ENCODE peak calls at places on chromosomes 3 and 15, in four cellular contexts. One of them, this sample, is unnamed.

GRCh38 chr3:99639579-99639978 is 1.2 kb downstream of the COL8A1 start:
- DNase-seq in WERI-Rb-1: no peak
- DNase-seq in suprapubic skin: no peak
- DNase-seq in Peyer's patch: no peak
- DNase-seq in this sample: no peak

GRCh38 chr3:23356923-23357322 is 153.8 kb downstream of the UBE2E2 start:
- DNase-seq in Peyer's patch: no peak
- DNase-seq in suprapubic skin: no peak
- DNase-seq in WERI-Rb-1: no peak
- DNase-seq in this sample: no peak

GRCh38 chr15:84654689-84655453 is 788 bp upstream of the WDR73 start:
- DNase-seq in Peyer's patch: peak; percentile 91
- DNase-seq in suprapubic skin: peak; percentile 86
- DNase-seq in WERI-Rb-1: peak; percentile 68
- DNase-seq in this sample: peak; percentile 87

GRCh38 chr3:44954289-44954688 is 21.7 kb downstream of the ZDHHC3 start:
- DNase-seq in suprapubic skin: no peak
- DNase-seq in WERI-Rb-1: no peak
- DNase-seq in Peyer's patch: no peak
- DNase-seq in this sample: no peak

GRCh38 chr3:115562636-115563267 is 60.6 kb upstream of the GAP43 start:
- DNase-seq in Peyer's patch: no peak
- DNase-seq in suprapubic skin: no peak
- DNase-seq in WERI-Rb-1: no peak
- DNase-seq in this sample: no peak

GRCh38 chr3:184377374-184377773 is 633 bp downstream of the THPO start:
- DNase-seq in WERI-Rb-1: no peak
- DNase-seq in suprapubic skin: no peak
- DNase-seq in Peyer's patch: no peak
- DNase-seq in this sample: no peak

GRCh38 chr3:29695201-29695904 is 414.5 kb downstream of the RBMS3 start:
- DNase-seq in Peyer's patch: no peak
- DNase-seq in WERI-Rb-1: no peak
- DNase-seq in suprapubic skin: no peak
- DNase-seq in this sample: no peak

GRCh38 chr15:73996939-73997338 is 2.4 kb downstream of the PML start:
- DNase-seq in Peyer's patch: peak; percentile 59
- DNase-seq in suprapubic skin: no peak
- DNase-seq in WERI-Rb-1: no peak
- DNase-seq in this sample: no peak

GRCh38 chr3:32176989-32177701 is 61.3 kb upstream of the CMTM8 start:
- DNase-seq in Peyer's patch: peak; percentile 70
- DNase-seq in WERI-Rb-1: peak; percentile 51
- DNase-seq in suprapubic skin: no peak
- DNase-seq in this sample: peak; percentile 74

GRCh38 chr3:127035672-127036071 is 52.8 kb downstream of the PLXNA1 start:
- DNase-seq in suprapubic skin: peak; percentile 86
- DNase-seq in WERI-Rb-1: no peak
- DNase-seq in Peyer's patch: peak; percentile 93
- DNase-seq in this sample: no peak

GRCh38 chr3:14837188-14837587 is 18.4 kb downstream of the FGD5 start:
- DNase-seq in WERI-Rb-1: no peak
- DNase-seq in Peyer's patch: no peak
- DNase-seq in suprapubic skin: no peak
- DNase-seq in this sample: no peak

GRCh38 chr3:65174713-65175112 is 486.9 kb upstream of the ADAMTS9 start:
- DNase-seq in WERI-Rb-1: no peak
- DNase-seq in suprapubic skin: no peak
- DNase-seq in Peyer's patch: no peak
- DNase-seq in this sample: no peak

GRCh38 chr3:183298708-183299153 is 45.7 kb downstream of the B3GNT5 start:
- DNase-seq in WERI-Rb-1: peak; percentile 32
- DNase-seq in suprapubic skin: peak; percentile 79
- DNase-seq in Peyer's patch: peak; percentile 53
- DNase-seq in this sample: peak; percentile 95

GRCh38 chr3:2166552-2166951 is 67.9 kb downstream of the CNTN4 start:
- DNase-seq in suprapubic skin: no peak
- DNase-seq in Peyer's patch: no peak
- DNase-seq in WERI-Rb-1: no peak
- DNase-seq in this sample: peak; percentile 17

GRCh38 chr3:31242561-31242960 is 290.2 kb upstream of the STT3B start:
- DNase-seq in Peyer's patch: no peak
- DNase-seq in suprapubic skin: no peak
- DNase-seq in WERI-Rb-1: no peak
- DNase-seq in this sample: no peak

GRCh38 chr3:191425322-191425734 is 35.6 kb upstream of the PYDC2 start:
- DNase-seq in suprapubic skin: no peak
- DNase-seq in WERI-Rb-1: no peak
- DNase-seq in Peyer's patch: no peak
- DNase-seq in this sample: no peak

GRCh38 chr15:35692256-35692867 is 146.4 kb upstream of the DPH6 start:
- DNase-seq in Peyer's patch: no peak
- DNase-seq in WERI-Rb-1: no peak
- DNase-seq in suprapubic skin: no peak
- DNase-seq in this sample: no peak

GRCh38 chr3:33636125-33636855 is 81.8 kb downstream of the CLASP2 start:
- DNase-seq in Peyer's patch: no peak
- DNase-seq in WERI-Rb-1: no peak
- DNase-seq in suprapubic skin: no peak
- DNase-seq in this sample: peak; percentile 22

GRCh38 chr3:177451277-177451880 is 254.1 kb upstream of the TBL1XR1 start:
- DNase-seq in WERI-Rb-1: no peak
- DNase-seq in Peyer's patch: no peak
- DNase-seq in suprapubic skin: no peak
- DNase-seq in this sample: no peak

GRCh38 chr3:14602006-14602803 is 49.4 kb upstream of the CCDC174 start:
- DNase-seq in WERI-Rb-1: peak; percentile 19
- DNase-seq in Peyer's patch: no peak
- DNase-seq in suprapubic skin: no peak
- DNase-seq in this sample: no peak

GRCh38 chr15:101657171-101657570 is 5.0 kb upstream of the TM2D3 start:
- DNase-seq in WERI-Rb-1: no peak
- DNase-seq in suprapubic skin: no peak
- DNase-seq in Peyer's patch: no peak
- DNase-seq in this sample: no peak

GRCh38 chr15:85785887-85786777 is 8.6 kb downstream of the KLHL25 start:
- DNase-seq in Peyer's patch: peak; percentile 76
- DNase-seq in WERI-Rb-1: peak; percentile 72
- DNase-seq in suprapubic skin: no peak
- DNase-seq in this sample: no peak

GRCh38 chr3:69547457-69548014 is 161.6 kb upstream of the FRMD4B start:
- DNase-seq in suprapubic skin: no peak
- DNase-seq in WERI-Rb-1: no peak
- DNase-seq in Peyer's patch: no peak
- DNase-seq in this sample: peak; percentile 37

GRCh38 chr15:49688135-49688790 is 67.4 kb downstream of the DTWD1 start:
- DNase-seq in Peyer's patch: no peak
- DNase-seq in WERI-Rb-1: no peak
- DNase-seq in suprapubic skin: no peak
- DNase-seq in this sample: no peak

GRCh38 chr15:75142499-75142898 is 59.2 kb upstream of the C15orf39 start:
- DNase-seq in WERI-Rb-1: no peak
- DNase-seq in suprapubic skin: no peak
- DNase-seq in Peyer's patch: peak; percentile 1
- DNase-seq in this sample: no peak

GRCh38 chr15:75140080-75140879 is 61.4 kb upstream of the C15orf39 start:
- DNase-seq in suprapubic skin: no peak
- DNase-seq in WERI-Rb-1: no peak
- DNase-seq in Peyer's patch: peak; percentile 34
- DNase-seq in this sample: no peak

GRCh38 chr15:75148293-75148692 is 53.4 kb upstream of the C15orf39 start:
- DNase-seq in WERI-Rb-1: no peak
- DNase-seq in Peyer's patch: no peak
- DNase-seq in suprapubic skin: no peak
- DNase-seq in this sample: no peak

GRCh38 chr15:75145027-75145841 is 56.4 kb upstream of the C15orf39 start:
- DNase-seq in suprapubic skin: no peak
- DNase-seq in Peyer's patch: peak; percentile 35
- DNase-seq in WERI-Rb-1: peak; percentile 22
- DNase-seq in this sample: peak; percentile 83

DNA sequence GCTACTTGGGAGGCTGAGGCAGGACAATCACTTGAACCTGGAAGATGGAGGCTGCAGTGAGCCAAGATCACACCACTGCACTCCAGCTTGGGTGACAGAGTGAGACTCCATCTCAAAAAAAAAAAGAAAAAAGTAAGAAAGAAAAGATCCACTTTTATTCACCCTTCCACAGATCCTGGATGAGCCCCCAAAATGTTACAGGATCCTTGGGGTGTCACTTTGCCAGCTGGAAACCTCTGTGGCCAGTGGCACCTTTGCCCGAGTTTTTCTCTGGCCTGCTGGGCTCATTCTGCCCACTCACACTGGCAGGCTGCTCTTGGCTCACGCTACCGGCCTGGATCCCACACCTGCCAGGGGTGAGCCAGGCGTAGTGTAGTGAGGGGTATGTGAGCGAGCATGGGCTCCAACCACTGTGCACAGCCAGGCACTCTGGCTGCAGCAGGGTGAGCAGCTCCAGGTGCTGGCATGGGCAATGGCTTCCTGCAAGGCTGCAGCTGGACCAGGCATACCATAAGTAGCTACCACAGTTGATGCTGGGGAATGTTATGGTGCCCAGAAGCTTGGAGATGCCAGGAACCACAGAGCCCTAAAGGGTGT is 57.8 kb upstream of the C15orf39 start:
- DNase-seq in WERI-Rb-1: no peak
- DNase-seq in Peyer's patch: peak; percentile 36
- DNase-seq in suprapubic skin: no peak
- DNase-seq in this sample: no peak
- H3K9me3 ChIP-seq in WERI-Rb-1: peaks cover 27% of the 10 kb centered on the region
- H3K9me3 ChIP-seq in Peyer's patch: no peaks in the 10 kb centered on the region
- H3K9me3 ChIP-seq in suprapubic skin: peaks cover 7% of the 10 kb centered on the region
- H3K9me3 ChIP-seq in this sample: peaks cover 23% of the 10 kb centered on the region

GRCh38 chr3:52452570-52453221 is 1.1 kb downstream of the TNNC1 start:
- DNase-seq in Peyer's patch: no peak
- DNase-seq in suprapubic skin: no peak
- DNase-seq in WERI-Rb-1: no peak
- DNase-seq in this sample: peak; percentile 55

GRCh38 chr3:52453496-52454234 is at the start of gene TNNC1:
- DNase-seq in Peyer's patch: no peak
- DNase-seq in WERI-Rb-1: peak; percentile 43
- DNase-seq in suprapubic skin: no peak
- DNase-seq in this sample: no peak

GRCh38 chr3:52454938-52455282 is 494 bp upstream of the NISCH start:
- DNase-seq in suprapubic skin: no peak
- DNase-seq in Peyer's patch: no peak
- DNase-seq in WERI-Rb-1: no peak
- DNase-seq in this sample: no peak

GRCh38 chr3:52455283-52456168 is at the start of gene NISCH:
- DNase-seq in WERI-Rb-1: peak; percentile 91
- DNase-seq in suprapubic skin: peak; percentile 94
- DNase-seq in Peyer's patch: peak; percentile 96
- DNase-seq in this sample: peak; percentile 87

GRCh38 chr3:52454235-52454937 is 545 bp upstream of the TNNC1 start:
- DNase-seq in suprapubic skin: no peak
- DNase-seq in Peyer's patch: no peak
- DNase-seq in WERI-Rb-1: no peak
- DNase-seq in this sample: no peak
- H3K4me3 ChIP-seq in suprapubic skin: peak overlapping the region; percentile 88
- H3K4me3 ChIP-seq in Peyer's patch: no peak overlapping the region
- H3K4me3 ChIP-seq in WERI-Rb-1: no peak overlapping the region
- H3K4me3 ChIP-seq in this sample: no peak overlapping the region

DNA sequence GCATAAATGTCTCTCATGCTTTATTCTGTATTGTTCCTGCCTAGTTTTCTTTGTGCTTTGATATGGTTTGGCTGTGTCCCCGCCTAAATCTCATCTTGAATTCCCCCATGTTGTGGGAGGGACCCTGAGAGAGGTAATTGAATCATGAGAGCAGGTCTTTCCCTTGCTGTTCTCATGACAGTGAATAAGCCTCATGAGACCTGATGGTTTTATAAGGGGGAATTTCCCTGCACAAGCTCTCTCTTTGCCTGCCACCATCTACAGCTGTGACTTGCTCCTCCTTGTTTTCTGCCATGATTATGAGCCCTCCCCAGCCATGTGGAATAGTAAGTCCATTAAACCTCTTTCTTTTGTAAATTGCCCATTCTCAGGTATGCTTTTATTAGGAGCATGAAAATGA is 1596.6 kb downstream of the SI start:
- DNase-seq in WERI-Rb-1: no peak
- DNase-seq in suprapubic skin: no peak
- DNase-seq in Peyer's patch: no peak
- DNase-seq in this sample: no peak
- H3K9me3 ChIP-seq in WERI-Rb-1: no peaks in the 10 kb centered on the region
- H3K9me3 ChIP-seq in suprapubic skin: no peaks in the 10 kb centered on the region
- H3K9me3 ChIP-seq in Peyer's patch: no peaks in the 10 kb centered on the region
- H3K9me3 ChIP-seq in this sample: no peaks in the 10 kb centered on the region

DNA sequence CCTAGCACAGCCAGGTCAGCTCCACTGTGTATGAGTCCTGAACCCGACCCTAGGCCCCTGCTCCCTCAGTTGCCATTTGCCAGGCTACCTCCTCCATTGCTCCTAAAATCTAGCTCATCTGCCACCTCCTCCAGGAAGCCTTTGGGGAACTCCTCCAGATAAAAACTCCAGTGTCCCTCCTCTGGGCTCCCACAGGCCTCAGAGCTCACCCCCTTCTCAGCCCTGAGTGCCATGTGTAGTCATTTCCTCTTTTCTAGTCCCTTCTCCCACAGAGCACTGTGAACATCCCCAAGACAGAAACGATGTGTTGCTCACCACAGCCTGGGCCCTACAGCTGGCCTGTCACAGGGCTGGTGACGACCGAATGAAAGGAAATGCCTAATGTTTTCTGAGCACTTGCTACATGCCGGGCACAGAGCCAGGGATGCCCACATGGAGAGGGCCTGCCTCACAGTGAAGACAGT is 61.0 kb downstream of the IQSEC1 start:
- DNase-seq in Peyer's patch: peak; percentile 93
- DNase-seq in WERI-Rb-1: no peak
- DNase-seq in suprapubic skin: peak; percentile 88
- DNase-seq in this sample: peak; percentile 42
- H3K4me3 ChIP-seq in Peyer's patch: no peak overlapping the region
- H3K4me3 ChIP-seq in WERI-Rb-1: no peak overlapping the region
- H3K4me3 ChIP-seq in suprapubic skin: no peak overlapping the region
- H3K4me3 ChIP-seq in this sample: no peak overlapping the region

GRCh38 chr15:72838311-72838731 is 54.8 kb upstream of the ADPGK start:
- DNase-seq in WERI-Rb-1: peak; percentile 33
- DNase-seq in Peyer's patch: no peak
- DNase-seq in suprapubic skin: no peak
- DNase-seq in this sample: no peak

GRCh38 chr15:72836676-72837325 is 53.2 kb upstream of the ADPGK start:
- DNase-seq in Peyer's patch: peak; percentile 18
- DNase-seq in WERI-Rb-1: peak; percentile 74
- DNase-seq in suprapubic skin: no peak
- DNase-seq in this sample: peak; percentile 73

GRCh38 chr15:72835289-72835890 is 51.8 kb upstream of the ADPGK start:
- DNase-seq in WERI-Rb-1: peak; percentile 93
- DNase-seq in Peyer's patch: peak; percentile 53
- DNase-seq in suprapubic skin: no peak
- DNase-seq in this sample: peak; percentile 27
- H3K9me3 ChIP-seq in WERI-Rb-1: no peaks in the 10 kb centered on the region
- H3K9me3 ChIP-seq in Peyer's patch: no peaks in the 10 kb centered on the region
- H3K9me3 ChIP-seq in suprapubic skin: no peaks in the 10 kb centered on the region
- H3K9me3 ChIP-seq in this sample: no peaks in the 10 kb centered on the region

This sample was measured in SJCRH30.